ENCODE peak calls at places on chromosomes 3 and 15, in ten cellular contexts. U is SK-N-SH, V is HepG2, S is sigmoid colon, N is GM12878, G is spleen, J is GM23338, Z is suprapubic skin, T is upper lobe of left lung, A is breast epithelium. C is an unnamed sample.

GRCh38 chr3:27228805-27229204 is 140.4 kb downstream of the NEK10 start:
- DNase-seq in V (peak), Z (no peak), U (no peak), G (no peak), S (no peak), N (no peak), A (no peak), T (no peak), J (peak), C (no peak)

GRCh38 chr15:78265752-78266224 is 1.4 kb downstream of the DNAJA4 start:
- DNase-seq in J (no peak), G (no peak), S (no peak), Z (no peak), A (no peak), V (no peak), U (no peak), N (no peak), T (no peak), C (no peak)

GRCh38 chr3:119145500-119146167 is at the start of gene TEX55:
- DNase-seq in T (peak), A (no peak), Z (no peak), N (no peak), G (no peak), V (peak), S (no peak), U (peak), J (peak), C (no peak)

GRCh38 chr3:184186184-184186901 is at the start of gene ABCF3:
- DNase-seq in S (peak), A (no peak), N (no peak), U (peak), V (no peak), J (no peak), G (no peak), T (peak), Z (no peak), C (no peak)

GRCh38 chr3:15499536-15499935 is 22.0 kb downstream of the COLQ start:
- DNase-seq in V (no peak), A (no peak), T (no peak), J (no peak), G (no peak), Z (peak), S (no peak), U (no peak), N (no peak), C (no peak)

GRCh38 chr3:129602730-129603560 is 3.5 kb downstream of the PLXND1 start:
- DNase-seq in G (no peak), J (peak), U (no peak), N (no peak), A (peak), S (peak), Z (peak), T (peak), V (peak), C (no peak)

GRCh38 chr3:184325269-184325668 is 10.9 kb downstream of the EIF4G1 start:
- DNase-seq in U (peak), J (no peak), N (no peak), Z (no peak), S (no peak), A (no peak), G (no peak), T (peak), V (no peak), C (no peak)

GRCh38 chr3:173258721-173259120 is 117.7 kb upstream of the SPATA16 start:
- DNase-seq in T (no peak), V (no peak), N (no peak), Z (no peak), G (no peak), J (no peak), U (no peak), S (no peak), A (no peak), C (no peak)

GRCh38 chr3:184727357-184728060 is 15.6 kb upstream of the MAGEF1 start:
- DNase-seq in G (no peak), Z (peak), V (peak), S (peak), A (peak), N (no peak), U (peak), T (no peak), J (peak), C (peak)

GRCh38 chr3:16484216-16484615 is 29.3 kb downstream of the RFTN1 start:
- DNase-seq in T (no peak), V (no peak), J (no peak), Z (no peak), N (no peak), A (peak), S (peak), G (no peak), U (no peak), C (peak)

GRCh38 chr15:52466134-52466701 is 62.5 kb downstream of the MYO5A start:
- DNase-seq in S (peak), G (peak), J (peak), N (peak), V (no peak), U (no peak), Z (no peak), T (no peak), A (no peak), C (peak)

GRCh38 chr15:61651267-61651666 is 409.0 kb downstream of the VPS13C start:
- DNase-seq in A (no peak), T (no peak), S (no peak), G (no peak), J (no peak), U (no peak), N (no peak), V (no peak), Z (no peak), C (no peak)

GRCh38 chr3:168089179-168089771 is 6.4 kb downstream of the GOLIM4 start:
- DNase-seq in T (no peak), G (no peak), V (no peak), U (no peak), Z (no peak), S (no peak), J (no peak), N (no peak), A (no peak), C (no peak)

GRCh38 chr15:55816017-55816416 is 73.1 kb upstream of the PRTG start:
- DNase-seq in Z (no peak), G (no peak), J (no peak), U (no peak), T (no peak), V (no peak), S (no peak), A (no peak), N (no peak), C (no peak)

GRCh38 chr15:89122532-89123525 is 34.6 kb downstream of the ABHD2 start:
- DNase-seq in T (no peak), V (no peak), G (no peak), A (no peak), J (no peak), Z (no peak), S (no peak), U (no peak), N (no peak), C (no peak)

GRCh38 chr3:60555704-60556340 is 695.4 kb downstream of the FHIT start:
- DNase-seq in V (no peak), T (no peak), G (no peak), Z (no peak), S (no peak), N (peak), U (no peak), A (no peak), J (peak), C (no peak)

GRCh38 chr3:5787863-5788488 is 600.5 kb downstream of the EDEM1 start:
- DNase-seq in G (no peak), J (no peak), V (no peak), S (peak), T (no peak), Z (no peak), N (no peak), A (peak), U (peak), C (no peak)

GRCh38 chr3:107846282-107846852 is 244.5 kb downstream of the CD47 start:
- DNase-seq in V (peak), G (no peak), U (no peak), N (no peak), S (peak), Z (no peak), J (peak), A (no peak), T (no peak), C (peak)

GRCh38 chr15:94298359-94298758 is 67.0 kb downstream of the MCTP2 start:
- DNase-seq in A (no peak), S (no peak), G (no peak), N (no peak), J (no peak), T (peak), Z (no peak), U (no peak), V (no peak), C (no peak)

GRCh38 chr15:82048809-82049208 is 3.0 kb upstream of the MEX3B start:
- DNase-seq in Z (no peak), U (no peak), A (no peak), S (no peak), N (no peak), V (no peak), T (no peak), G (no peak), J (no peak), C (no peak)

GRCh38 chr15:47439146-47439869 is 278.0 kb upstream of the SEMA6D start:
- DNase-seq in Z (no peak), T (no peak), S (no peak), G (no peak), A (no peak), J (no peak), N (no peak), U (peak), V (no peak), C (no peak)
- TF ChIP-seq POLR2AphosphoS5 in Z (no peak), T (no peak), S (peak), G (no peak), A (no peak), J (no peak), N (no peak), U (no peak), V (no peak), C (no peak)

DNA sequence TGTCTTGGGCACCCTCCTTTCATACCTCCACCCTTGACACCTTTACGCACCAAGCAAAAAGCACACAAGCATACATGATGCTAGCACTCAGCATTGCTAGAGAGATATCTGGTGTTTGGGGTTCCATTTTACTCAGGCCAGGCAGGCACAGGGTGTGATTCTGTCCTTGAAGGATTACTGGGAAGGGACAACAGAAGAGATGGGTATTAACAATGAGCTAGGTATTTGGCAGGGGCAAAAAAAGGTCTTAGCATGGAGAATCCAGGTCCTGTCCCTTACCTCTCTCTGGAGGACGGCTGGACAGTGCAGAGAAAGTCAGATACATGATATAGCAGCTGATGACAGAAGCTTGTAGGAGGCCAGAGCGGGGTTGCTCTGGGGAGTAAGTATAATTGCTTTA is 3.5 kb downstream of the SERINC4 start:
- DNase-seq in T (no peak), Z (no peak), J (no peak), G (no peak), N (no peak), A (no peak), S (no peak), U (no peak), V (no peak), C (no peak)
- H3K27ac ChIP-seq in T (no peak), Z (no peak), J (peak), G (peak), N (no peak), A (peak), S (no peak), U (no peak), V (no peak), C (peak)

GRCh38 chr3:135597855-135598254 is 367.7 kb upstream of the PPP2R3A start:
- DNase-seq in N (no peak), J (no peak), S (no peak), Z (no peak), G (no peak), U (no peak), V (no peak), T (no peak), A (no peak), C (no peak)

DNA sequence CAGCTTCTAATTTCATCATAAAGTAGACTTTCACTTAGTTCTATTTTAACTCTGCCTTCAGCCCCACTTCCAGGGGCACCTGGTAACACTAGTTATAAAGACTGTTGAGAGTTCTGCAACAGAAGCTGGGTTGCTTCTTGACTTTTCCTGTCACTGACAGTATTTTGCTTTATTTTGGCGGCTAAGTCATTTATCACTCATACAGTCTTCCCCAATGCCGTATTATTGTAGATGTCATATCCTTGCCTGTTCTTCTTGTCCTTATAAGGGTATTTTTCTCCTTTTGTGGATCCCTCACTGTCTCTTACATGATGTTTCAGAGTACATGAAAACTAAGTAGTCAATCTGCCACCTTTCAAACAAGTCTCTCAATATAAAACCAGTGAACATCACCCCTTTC is 369.0 kb upstream of the PPP2R3A start:
- DNase-seq in J (no peak), V (no peak), S (no peak), N (no peak), A (no peak), U (no peak), T (no peak), Z (no peak), G (no peak), C (no peak)
- TF ChIP-seq POLR2AphosphoS5 in J (no peak), V (no peak), S (no peak), N (no peak), A (no peak), U (no peak), T (no peak), Z (no peak), G (no peak), C (no peak)

GRCh38 chr3:13825821-13826220 is 54.0 kb downstream of the WNT7A start:
- DNase-seq in A (no peak), U (no peak), V (no peak), S (peak), T (no peak), Z (peak), J (no peak), G (peak), N (no peak), C (no peak)

GRCh38 chr3:13826672-13827071 is 53.2 kb downstream of the WNT7A start:
- DNase-seq in Z (no peak), U (no peak), J (no peak), A (no peak), T (no peak), G (no peak), V (no peak), N (no peak), S (no peak), C (no peak)

GRCh38 chr3:13828501-13828900 is 51.4 kb downstream of the WNT7A start:
- DNase-seq in A (no peak), J (no peak), N (no peak), Z (no peak), G (peak), V (no peak), U (no peak), T (no peak), S (no peak), C (no peak)

GRCh38 chr3:13827699-13828098 is 52.2 kb downstream of the WNT7A start:
- DNase-seq in G (peak), J (no peak), V (no peak), N (no peak), U (no peak), Z (peak), T (no peak), S (peak), A (no peak), C (no peak)

GRCh38 chr3:13827256-13827655 is 52.6 kb downstream of the WNT7A start:
- DNase-seq in V (no peak), T (no peak), N (no peak), A (no peak), G (peak), J (no peak), U (no peak), S (peak), Z (peak), C (no peak)
- H3K27ac ChIP-seq in V (no peak), T (no peak), N (no peak), A (no peak), G (no peak), J (no peak), U (no peak), S (no peak), Z (no peak), C (no peak)

GRCh38 chr3:61666615-61667320 is 105.4 kb downstream of the PTPRG start:
- DNase-seq in G (no peak), N (no peak), J (no peak), T (no peak), Z (no peak), S (no peak), A (no peak), U (no peak), V (no peak), C (no peak)

GRCh38 chr3:61665121-61665520 is 103.8 kb downstream of the PTPRG start:
- DNase-seq in S (no peak), J (no peak), Z (no peak), V (no peak), N (no peak), A (no peak), G (no peak), T (no peak), U (no peak), C (no peak)

GRCh38 chr3:61666032-61666431 is 104.7 kb downstream of the PTPRG start:
- DNase-seq in A (no peak), Z (no peak), U (no peak), N (no peak), S (no peak), V (no peak), G (no peak), T (no peak), J (no peak), C (no peak)

GRCh38 chr3:61662861-61663260 is 101.5 kb downstream of the PTPRG start:
- DNase-seq in N (no peak), S (no peak), V (no peak), G (no peak), U (no peak), J (no peak), T (no peak), A (no peak), Z (no peak), C (no peak)

DNA sequence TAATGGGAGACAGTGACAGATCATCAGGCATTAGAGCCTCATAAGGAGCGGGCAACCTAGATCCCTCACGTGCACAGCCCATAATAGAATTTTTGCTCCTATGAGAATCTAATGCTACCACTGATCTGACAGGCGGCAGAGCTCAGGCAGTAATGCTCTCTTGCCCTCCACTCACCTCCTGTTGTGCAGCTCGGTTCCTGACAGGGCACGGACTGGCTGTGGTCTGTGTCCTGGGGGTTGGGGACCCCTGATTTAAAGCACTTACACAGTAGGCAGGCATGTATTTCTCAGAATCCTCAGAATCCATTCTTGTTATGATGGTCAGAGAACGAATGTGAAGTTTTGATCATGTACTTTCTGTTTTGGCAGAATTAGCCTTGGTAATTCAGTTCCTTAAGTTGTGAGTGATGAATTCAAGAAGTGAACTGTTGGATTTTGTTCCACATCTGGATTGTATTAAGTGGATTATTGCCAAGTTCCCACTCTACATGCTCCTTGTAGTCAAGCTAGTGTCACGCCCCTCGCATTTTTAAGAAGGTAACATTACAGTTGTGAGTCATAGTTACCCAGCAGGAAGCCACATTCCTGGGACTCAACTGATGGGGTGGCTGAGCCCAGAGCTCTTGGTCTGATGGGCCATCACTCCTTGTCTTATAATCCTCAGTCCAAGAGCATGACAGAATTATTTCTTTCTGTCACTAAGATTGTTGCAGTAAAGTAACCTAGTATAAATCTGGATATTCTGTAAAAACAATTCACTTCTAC is 102.5 kb downstream of the PTPRG start:
- DNase-seq in N (no peak), A (no peak), Z (no peak), G (no peak), U (peak), V (no peak), J (peak), S (no peak), T (no peak), C (no peak)
- TF ChIP-seq POLR2AphosphoS5 in N (no peak), A (no peak), Z (no peak), G (no peak), U (peak), V (no peak), J (no peak), S (no peak), T (no peak), C (no peak)